ENCODE peak calls at places on chromosomes 2 and 18, in ten cellular contexts. K is M059J; A is RCC 7860; O is stimulated activated CD4-positive, alpha-beta T cell treated with anti-CD3 and anti-CD28 coated beads, Interleukin-15, amount 100 ng/mL, for 24 hours; Z is tibial nerve; S is NCI-H2081 treated with DMSO at 0.1 percent for 48 hours; B is body of pancreas; E is stimulated activated CD8-positive, alpha-beta memory T cell treated with anti-CD3 and anti-CD28 coated beads, Interleukin-12 subunit alpha, Interleukin-12 subunit beta, amount 100 ng/mL, for 1 hour; X is endothelial cell; H is activated naive CD8-positive, alpha-beta T cell treated with anti-CD3 and anti-CD28 coated beads for 36 hours. M is an unnamed sample.

GRCh38 chr2:38013158-38013752 is 62.7 kb downstream of the CYP1B1 start:
- DNase-seq in K (peak), A (peak), O (no peak), Z (no peak), S (no peak), B (no peak), E (no peak), X (no peak), H (no peak), M (no peak)

GRCh38 chr2:203476881-203477280 is 58.2 kb downstream of the RAPH1 start:
- DNase-seq in K (no peak), A (no peak), O (no peak), Z (no peak), S (no peak), B (no peak), E (no peak), X (no peak), H (no peak), M (no peak)

GRCh38 chr2:187232749-187233148 is 215.3 kb downstream of the CALCRL start:
- DNase-seq in K (no peak), A (no peak), O (no peak), Z (no peak), S (no peak), B (no peak), E (no peak), X (no peak), H (no peak), M (no peak)

GRCh38 chr2:160417745-160418397 is 75.7 kb downstream of the RBMS1 start:
- DNase-seq in K (peak), A (peak), O (peak), Z (no peak), S (no peak), B (no peak), E (no peak), X (no peak), H (peak), M (no peak)

GRCh38 chr2:86231680-86232372 is 32.6 kb downstream of the MRPL35 start:
- DNase-seq in K (no peak), A (no peak), O (no peak), Z (no peak), S (no peak), B (no peak), E (no peak), X (no peak), H (no peak), M (no peak)

GRCh38 chr2:219010162-219010756 is 17.0 kb upstream of the CRYBA2 start:
- DNase-seq in K (peak), A (no peak), O (peak), Z (no peak), S (no peak), B (peak), E (no peak), X (no peak), H (no peak), M (no peak)

GRCh38 chr2:99442837-99443236 is 47.0 kb downstream of the REV1 start:
- DNase-seq in K (no peak), A (no peak), O (no peak), Z (no peak), S (no peak), B (no peak), E (no peak), X (no peak), H (no peak), M (no peak)

GRCh38 chr18:54020346-54020745 is 204.1 kb downstream of the MBD2 start:
- DNase-seq in K (no peak), A (no peak), O (no peak), Z (no peak), S (no peak), B (no peak), E (no peak), X (no peak), H (no peak), M (no peak)

GRCh38 chr2:160510617-160511016 is 17.0 kb upstream of the RBMS1 start:
- DNase-seq in K (peak), A (no peak), O (no peak), Z (no peak), S (no peak), B (no peak), E (no peak), X (no peak), H (no peak), M (no peak)